ENCODE peak calls at places on chromosomes 2 and 18, in four cellular contexts. U, P, Y and Z are unnamed samples.

GRCh38 chr2:110838657-110839357 is 106.4 kb downstream of the ACOXL start:
- DNase-seq in U (no peak), P (no peak), Y (no peak), Z (no peak)

GRCh38 chr18:48222118-48222517 is 187.1 kb downstream of the ZBTB7C start:
- DNase-seq in U (peak), P (no peak), Y (no peak), Z (peak)

GRCh38 chr2:10946394-10946793 is 34.7 kb downstream of the KCNF1 start:
- DNase-seq in U (no peak), P (no peak), Y (no peak), Z (no peak)

GRCh38 chr2:40405440-40405839 is 46.5 kb downstream of the SLC8A1 start:
- DNase-seq in U (no peak), P (no peak), Y (no peak), Z (no peak)

GRCh38 chr2:30234180-30234971 is 3.0 kb downstream of the LBH start:
- DNase-seq in U (no peak), P (no peak), Y (peak), Z (no peak)

GRCh38 chr2:88027709-88028389 is 11.5 kb upstream of the RNU2-63P start:
- DNase-seq in U (no peak), P (no peak), Y (no peak), Z (no peak)

GRCh38 chr2:3637692-3638455 is 20.1 kb upstream of the ALLC start:
- DNase-seq in U (no peak), P (no peak), Y (no peak), Z (no peak)

GRCh38 chr2:162582357-162582798 is 238.4 kb downstream of the GCA start:
- DNase-seq in U (no peak), P (no peak), Y (no peak), Z (peak)

GRCh38 chr2:238695538-238695937 is 152.3 kb upstream of the TWIST2 start:
- DNase-seq in U (no peak), P (no peak), Y (no peak), Z (no peak)

GRCh38 chr2:189580662-189581353 is at the start of gene SLC40A1:
- DNase-seq in U (peak), P (peak), Y (no peak), Z (peak)

GRCh38 chr2:30645745-30646119 is 161.5 kb downstream of the CAPN13 start:
- DNase-seq in U (no peak), P (no peak), Y (no peak), Z (no peak)

GRCh38 chr2:38174131-38174530 is 98.2 kb upstream of the CYP1B1 start:
- DNase-seq in U (no peak), P (no peak), Y (no peak), Z (no peak)

GRCh38 chr2:182379235-182379634 is 47.6 kb downstream of the PDE1A start:
- DNase-seq in U (no peak), P (no peak), Y (no peak), Z (no peak)

GRCh38 chr2:230863442-230864121 is 1.2 kb upstream of the ITM2C start:
- DNase-seq in U (no peak), P (no peak), Y (no peak), Z (no peak)

GRCh38 chr2:204691911-204692510 is 146.7 kb downstream of the PARD3B start:
- DNase-seq in U (no peak), P (no peak), Y (peak), Z (peak)

GRCh38 chr18:44973282-44973681 is 292.6 kb downstream of the SETBP1 start:
- DNase-seq in U (no peak), P (no peak), Y (no peak), Z (no peak)

GRCh38 chr2:236449167-236449586 is 120.4 kb upstream of the ACKR3 start:
- DNase-seq in U (no peak), P (no peak), Y (no peak), Z (no peak)

GRCh38 chr2:98664323-98664722 is 55.9 kb downstream of the UNC50 start:
- DNase-seq in U (no peak), P (no peak), Y (no peak), Z (no peak)

GRCh38 chr2:162090109-162090508 is 16.1 kb upstream of the DPP4 start:
- DNase-seq in U (no peak), P (no peak), Y (no peak), Z (no peak)

GRCh38 chr18:51578403-51578980 is 381.0 kb upstream of the MEX3C start:
- DNase-seq in U (no peak), P (no peak), Y (no peak), Z (no peak)

GRCh38 chr2:180411631-180412030 is 404.5 kb upstream of the CWC22 start:
- DNase-seq in U (no peak), P (no peak), Y (no peak), Z (no peak)

GRCh38 chr2:214695789-214696188 is 113.7 kb downstream of the BARD1 start:
- DNase-seq in U (no peak), P (no peak), Y (no peak), Z (no peak)

GRCh38 chr2:155310589-155310988 is 612.1 kb downstream of the KCNJ3 start:
- DNase-seq in U (no peak), P (no peak), Y (no peak), Z (no peak)

GRCh38 chr2:172437419-172438063 is 10.2 kb downstream of the ITGA6 start:
- DNase-seq in U (no peak), P (no peak), Y (no peak), Z (no peak)

GRCh38 chr2:37459095-37459981 is 114.9 kb downstream of the QPCT start:
- DNase-seq in U (no peak), P (no peak), Y (no peak), Z (no peak)

GRCh38 chr2:42575458-42576064 is 7.1 kb downstream of the MTA3 start:
- DNase-seq in U (no peak), P (no peak), Y (no peak), Z (no peak)

GRCh38 chr2:176104338-176105077 is 2.6 kb upstream of the HOXD11 start:
- DNase-seq in U (no peak), P (no peak), Y (no peak), Z (no peak)

GRCh38 chr2:237500681-237501424 is 13.8 kb downstream of the MLPH start:
- DNase-seq in U (no peak), P (no peak), Y (peak), Z (peak)

GRCh38 chr18:44897445-44898215 is 216.9 kb downstream of the SETBP1 start:
- DNase-seq in U (no peak), P (no peak), Y (no peak), Z (no peak)

GRCh38 chr2:65027611-65028244 is 28.5 kb upstream of the CEP68 start:
- DNase-seq in U (no peak), P (no peak), Y (no peak), Z (no peak)

GRCh38 chr2:19611491-19612332 is 253.3 kb upstream of the OSR1 start:
- DNase-seq in U (no peak), P (no peak), Y (peak), Z (no peak)

GRCh38 chr2:201182650-201183372 is at the start of gene CASP10:
- DNase-seq in U (no peak), P (no peak), Y (peak), Z (no peak)

GRCh38 chr18:25457196-25457595 is 105.2 kb upstream of the ZNF521 start:
- DNase-seq in U (no peak), P (no peak), Y (no peak), Z (no peak)

GRCh38 chr18:60668583-60668982 is 296.0 kb upstream of the MC4R start:
- DNase-seq in U (no peak), P (no peak), Y (no peak), Z (no peak)
- TF ChIP-seq CTCF in U (no peak), P (no peak), Y (no peak), Z (peak)

DNA sequence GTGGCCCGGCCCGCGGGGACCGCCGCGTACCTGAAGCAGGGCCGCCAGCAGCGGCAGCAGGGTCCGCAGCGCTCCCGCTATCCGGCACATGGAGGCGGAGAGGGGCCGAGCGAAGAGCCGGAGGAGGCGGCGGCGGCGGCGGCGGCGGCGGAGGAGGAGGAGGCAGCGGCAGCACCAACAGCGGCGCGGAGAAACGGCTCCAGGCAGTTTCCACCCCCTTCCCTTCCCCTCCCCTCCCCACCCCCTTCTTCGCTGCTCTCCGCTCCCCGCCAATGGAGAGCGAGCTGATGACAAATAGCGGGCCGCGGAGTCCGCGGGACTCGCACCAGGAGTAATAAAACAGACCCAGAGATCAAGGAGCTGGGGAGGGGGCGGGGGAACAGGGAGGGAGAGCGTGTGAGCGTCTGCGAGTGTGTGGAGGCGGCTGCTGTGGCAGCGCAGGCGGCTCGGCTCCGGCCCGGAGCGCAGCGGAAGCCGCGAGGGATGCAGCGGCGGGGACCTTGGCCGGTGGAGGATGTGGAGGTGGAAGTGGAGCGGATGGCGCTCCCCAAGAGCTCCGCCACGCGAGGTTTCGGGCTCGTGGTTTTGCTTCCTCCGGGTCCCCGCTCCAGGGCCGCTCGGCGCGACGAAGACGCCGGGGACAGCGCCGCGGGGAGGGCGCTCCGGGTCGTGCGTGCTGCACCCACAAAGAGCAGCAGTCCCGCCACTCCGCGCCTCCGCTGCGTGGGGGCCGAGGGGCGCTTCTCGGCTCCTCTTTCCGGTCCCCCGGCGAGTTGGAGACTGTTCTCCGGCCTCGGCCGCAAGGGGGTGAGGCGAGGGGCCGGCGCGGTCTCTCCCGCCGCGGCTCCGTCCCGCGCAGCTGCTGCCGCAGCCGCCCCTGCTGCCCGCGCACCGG is at the start of gene CDH2:
- DNase-seq in U (peak), P (peak), Y (peak), Z (peak)
- TF ChIP-seq CTCF in U (peak), P (peak), Y (no peak), Z (no peak)

GRCh38 chr2:130768191-130768855 is 13.0 kb downstream of the AMER3 start:
- DNase-seq in U (no peak), P (no peak), Y (no peak), Z (no peak)
- TF ChIP-seq CTCF in U (no peak), P (no peak), Y (no peak), Z (no peak)

GRCh38 chr2:197455428-197455827 is 2.1 kb downstream of the COQ10B start:
- DNase-seq in U (no peak), P (no peak), Y (no peak), Z (no peak)

GRCh38 chr2:197453914-197454398 is 604 bp downstream of the COQ10B start:
- DNase-seq in U (no peak), P (no peak), Y (peak), Z (peak)

GRCh38 chr2:197454923-197455322 is 1.6 kb downstream of the COQ10B start:
- DNase-seq in U (no peak), P (no peak), Y (no peak), Z (no peak)

GRCh38 chr2:197452754-197453122 is 614 bp upstream of the COQ10B start:
- DNase-seq in U (no peak), P (no peak), Y (peak), Z (no peak)

DNA sequence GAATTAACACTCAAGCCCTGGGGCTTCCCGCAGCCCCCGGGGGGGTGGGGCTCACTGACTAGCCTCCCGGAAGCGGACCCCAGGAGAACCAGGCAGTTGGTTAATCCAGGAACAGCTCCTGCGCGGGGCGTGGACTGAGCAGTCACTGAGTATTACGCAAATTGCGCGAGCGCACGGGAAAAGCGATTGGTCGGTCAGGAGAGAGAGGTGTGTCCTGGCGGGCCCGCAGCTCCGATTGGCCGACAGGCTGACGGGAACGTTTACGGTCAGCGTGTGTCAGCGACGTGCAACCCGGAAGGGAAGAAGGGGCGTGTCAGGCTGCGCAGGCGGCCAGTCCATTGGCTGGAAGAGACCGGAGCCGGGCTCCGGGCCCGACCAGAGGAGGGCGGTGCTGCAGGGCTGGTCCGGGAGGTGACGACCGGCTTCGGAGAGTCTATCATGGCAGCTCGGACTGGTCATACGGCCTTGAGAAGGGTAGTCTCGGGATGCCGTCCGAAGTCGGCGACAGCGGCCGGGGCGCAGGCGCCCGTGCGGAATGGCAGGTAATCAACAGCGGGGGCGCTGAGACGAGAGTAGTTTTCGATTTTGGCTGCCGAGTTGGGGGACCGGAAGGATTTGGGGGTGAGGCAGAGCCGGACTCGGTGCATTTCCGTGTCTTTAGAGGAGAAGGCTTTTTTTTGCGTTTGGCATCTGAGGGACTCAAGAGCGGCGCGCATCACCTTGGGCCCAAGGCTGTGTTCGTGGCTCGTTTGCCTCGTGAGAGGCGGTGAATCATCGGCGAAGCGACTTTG is at the start of gene COQ10B:
- DNase-seq in U (peak), P (peak), Y (peak), Z (peak)
- TF ChIP-seq CTCF in U (peak), P (no peak), Y (peak), Z (peak)